ENCODE peak calls at places on chromosomes 5 and 9, in nine cellular contexts. One of them, this sample, is unnamed.

GRCh38 chr9:129910628-129911567 is 75.6 kb downstream of the USP20 start:
- DNase-seq in GM03348: peak
- DNase-seq in stimulated activated CD4-positive, alpha-beta T cell treated with anti-CD3 and anti-CD28 coated beads, Interleukin-12 subunit alpha, Interleukin-12 subunit beta, amount 100 ng/mL, for 48 hours: no peak
- DNase-seq in mammary epithelial cell: peak
- DNase-seq in T1000: peak
- DNase-seq in foreskin fibroblast: peak
- DNase-seq in Daoy: peak
- DNase-seq in left cardiac atrium: no peak
- DNase-seq in Right ventricle myocardium superior: no peak
- DNase-seq in this sample: no peak

GRCh38 chr9:134643306-134643705 is 1.7 kb downstream of the COL5A1 start:
- DNase-seq in GM03348: peak
- DNase-seq in stimulated activated CD4-positive, alpha-beta T cell treated with anti-CD3 and anti-CD28 coated beads, Interleukin-12 subunit alpha, Interleukin-12 subunit beta, amount 100 ng/mL, for 48 hours: no peak
- DNase-seq in mammary epithelial cell: no peak
- DNase-seq in T1000: peak
- DNase-seq in foreskin fibroblast: peak
- DNase-seq in Daoy: peak
- DNase-seq in left cardiac atrium: no peak
- DNase-seq in Right ventricle myocardium superior: no peak
- DNase-seq in this sample: peak

GRCh38 chr5:155726267-155726666 is 600.7 kb upstream of the SGCD start:
- DNase-seq in GM03348: peak
- DNase-seq in stimulated activated CD4-positive, alpha-beta T cell treated with anti-CD3 and anti-CD28 coated beads, Interleukin-12 subunit alpha, Interleukin-12 subunit beta, amount 100 ng/mL, for 48 hours: no peak
- DNase-seq in mammary epithelial cell: peak
- DNase-seq in T1000: no peak
- DNase-seq in foreskin fibroblast: peak
- DNase-seq in Daoy: no peak
- DNase-seq in left cardiac atrium: peak
- DNase-seq in Right ventricle myocardium superior: no peak
- DNase-seq in this sample: no peak

GRCh38 chr5:2805080-2805479 is 53.6 kb upstream of the IRX2 start:
- DNase-seq in GM03348: no peak
- DNase-seq in stimulated activated CD4-positive, alpha-beta T cell treated with anti-CD3 and anti-CD28 coated beads, Interleukin-12 subunit alpha, Interleukin-12 subunit beta, amount 100 ng/mL, for 48 hours: no peak
- DNase-seq in mammary epithelial cell: peak
- DNase-seq in T1000: no peak
- DNase-seq in foreskin fibroblast: no peak
- DNase-seq in Daoy: peak
- DNase-seq in left cardiac atrium: no peak
- DNase-seq in Right ventricle myocardium superior: no peak
- DNase-seq in this sample: no peak

GRCh38 chr5:129460951-129461815 is 1.1 kb downstream of the ADAMTS19 start:
- DNase-seq in GM03348: peak
- DNase-seq in stimulated activated CD4-positive, alpha-beta T cell treated with anti-CD3 and anti-CD28 coated beads, Interleukin-12 subunit alpha, Interleukin-12 subunit beta, amount 100 ng/mL, for 48 hours: no peak
- DNase-seq in mammary epithelial cell: peak
- DNase-seq in T1000: peak
- DNase-seq in foreskin fibroblast: peak
- DNase-seq in Daoy: peak
- DNase-seq in left cardiac atrium: peak
- DNase-seq in Right ventricle myocardium superior: peak
- DNase-seq in this sample: peak

GRCh38 chr5:136308396-136308795 is 56.9 kb downstream of the TRPC7 start:
- DNase-seq in GM03348: no peak
- DNase-seq in stimulated activated CD4-positive, alpha-beta T cell treated with anti-CD3 and anti-CD28 coated beads, Interleukin-12 subunit alpha, Interleukin-12 subunit beta, amount 100 ng/mL, for 48 hours: no peak
- DNase-seq in mammary epithelial cell: no peak
- DNase-seq in T1000: no peak
- DNase-seq in foreskin fibroblast: peak
- DNase-seq in Daoy: peak
- DNase-seq in left cardiac atrium: no peak
- DNase-seq in Right ventricle myocardium superior: no peak
- DNase-seq in this sample: no peak

GRCh38 chr9:87667164-87667738 is 58.7 kb upstream of the CTSL start:
- DNase-seq in GM03348: no peak
- DNase-seq in stimulated activated CD4-positive, alpha-beta T cell treated with anti-CD3 and anti-CD28 coated beads, Interleukin-12 subunit alpha, Interleukin-12 subunit beta, amount 100 ng/mL, for 48 hours: no peak
- DNase-seq in mammary epithelial cell: peak
- DNase-seq in T1000: no peak
- DNase-seq in foreskin fibroblast: peak
- DNase-seq in Daoy: peak
- DNase-seq in left cardiac atrium: no peak
- DNase-seq in Right ventricle myocardium superior: no peak
- DNase-seq in this sample: no peak

GRCh38 chr9:123081824-123082223 is 48.4 kb downstream of the GPR21 start:
- DNase-seq in GM03348: peak
- DNase-seq in stimulated activated CD4-positive, alpha-beta T cell treated with anti-CD3 and anti-CD28 coated beads, Interleukin-12 subunit alpha, Interleukin-12 subunit beta, amount 100 ng/mL, for 48 hours: no peak
- DNase-seq in mammary epithelial cell: peak
- DNase-seq in T1000: no peak
- DNase-seq in foreskin fibroblast: peak
- DNase-seq in Daoy: peak
- DNase-seq in left cardiac atrium: no peak
- DNase-seq in Right ventricle myocardium superior: no peak
- DNase-seq in this sample: no peak

GRCh38 chr9:109894921-109895758 is 115.1 kb downstream of the PALM2AKAP2 start:
- DNase-seq in GM03348: peak
- DNase-seq in stimulated activated CD4-positive, alpha-beta T cell treated with anti-CD3 and anti-CD28 coated beads, Interleukin-12 subunit alpha, Interleukin-12 subunit beta, amount 100 ng/mL, for 48 hours: peak
- DNase-seq in mammary epithelial cell: peak
- DNase-seq in T1000: no peak
- DNase-seq in foreskin fibroblast: peak
- DNase-seq in Daoy: no peak
- DNase-seq in left cardiac atrium: no peak
- DNase-seq in Right ventricle myocardium superior: no peak
- DNase-seq in this sample: no peak

GRCh38 chr5:96067902-96068614 is 106.4 kb upstream of the ELL2 start:
- DNase-seq in GM03348: peak
- DNase-seq in stimulated activated CD4-positive, alpha-beta T cell treated with anti-CD3 and anti-CD28 coated beads, Interleukin-12 subunit alpha, Interleukin-12 subunit beta, amount 100 ng/mL, for 48 hours: no peak
- DNase-seq in mammary epithelial cell: peak
- DNase-seq in T1000: peak
- DNase-seq in foreskin fibroblast: peak
- DNase-seq in Daoy: peak
- DNase-seq in left cardiac atrium: no peak
- DNase-seq in Right ventricle myocardium superior: no peak
- DNase-seq in this sample: no peak

GRCh38 chr5:32810812-32811211 is 99.7 kb downstream of the NPR3 start:
- DNase-seq in GM03348: peak
- DNase-seq in stimulated activated CD4-positive, alpha-beta T cell treated with anti-CD3 and anti-CD28 coated beads, Interleukin-12 subunit alpha, Interleukin-12 subunit beta, amount 100 ng/mL, for 48 hours: no peak
- DNase-seq in mammary epithelial cell: no peak
- DNase-seq in T1000: peak
- DNase-seq in foreskin fibroblast: peak
- DNase-seq in Daoy: no peak
- DNase-seq in left cardiac atrium: no peak
- DNase-seq in Right ventricle myocardium superior: no peak
- DNase-seq in this sample: no peak

GRCh38 chr9:99954841-99955240 is 48.4 kb downstream of the STX17 start:
- DNase-seq in GM03348: no peak
- DNase-seq in stimulated activated CD4-positive, alpha-beta T cell treated with anti-CD3 and anti-CD28 coated beads, Interleukin-12 subunit alpha, Interleukin-12 subunit beta, amount 100 ng/mL, for 48 hours: no peak
- DNase-seq in mammary epithelial cell: no peak
- DNase-seq in T1000: no peak
- DNase-seq in foreskin fibroblast: no peak
- DNase-seq in Daoy: no peak
- DNase-seq in left cardiac atrium: no peak
- DNase-seq in Right ventricle myocardium superior: no peak
- DNase-seq in this sample: no peak

GRCh38 chr9:131869312-131869711 is 129.4 kb upstream of the RAPGEF1 start:
- DNase-seq in GM03348: no peak
- DNase-seq in stimulated activated CD4-positive, alpha-beta T cell treated with anti-CD3 and anti-CD28 coated beads, Interleukin-12 subunit alpha, Interleukin-12 subunit beta, amount 100 ng/mL, for 48 hours: no peak
- DNase-seq in mammary epithelial cell: no peak
- DNase-seq in T1000: no peak
- DNase-seq in foreskin fibroblast: no peak
- DNase-seq in Daoy: no peak
- DNase-seq in left cardiac atrium: no peak
- DNase-seq in Right ventricle myocardium superior: no peak
- DNase-seq in this sample: no peak

GRCh38 chr9:16883586-16883985 is 13.1 kb upstream of the BNC2 start:
- DNase-seq in GM03348: no peak
- DNase-seq in stimulated activated CD4-positive, alpha-beta T cell treated with anti-CD3 and anti-CD28 coated beads, Interleukin-12 subunit alpha, Interleukin-12 subunit beta, amount 100 ng/mL, for 48 hours: no peak
- DNase-seq in mammary epithelial cell: no peak
- DNase-seq in T1000: no peak
- DNase-seq in foreskin fibroblast: no peak
- DNase-seq in Daoy: no peak
- DNase-seq in left cardiac atrium: no peak
- DNase-seq in Right ventricle myocardium superior: no peak
- DNase-seq in this sample: no peak

GRCh38 chr5:157487358-157487757 is 27.3 kb downstream of the NIPAL4 start:
- DNase-seq in GM03348: no peak
- DNase-seq in stimulated activated CD4-positive, alpha-beta T cell treated with anti-CD3 and anti-CD28 coated beads, Interleukin-12 subunit alpha, Interleukin-12 subunit beta, amount 100 ng/mL, for 48 hours: no peak
- DNase-seq in mammary epithelial cell: no peak
- DNase-seq in T1000: no peak
- DNase-seq in foreskin fibroblast: no peak
- DNase-seq in Daoy: no peak
- DNase-seq in left cardiac atrium: no peak
- DNase-seq in Right ventricle myocardium superior: no peak
- DNase-seq in this sample: no peak

GRCh38 chr9:126839301-126839700 is 21.1 kb upstream of the ZBTB34 start:
- DNase-seq in GM03348: no peak
- DNase-seq in stimulated activated CD4-positive, alpha-beta T cell treated with anti-CD3 and anti-CD28 coated beads, Interleukin-12 subunit alpha, Interleukin-12 subunit beta, amount 100 ng/mL, for 48 hours: no peak
- DNase-seq in mammary epithelial cell: no peak
- DNase-seq in T1000: no peak
- DNase-seq in foreskin fibroblast: no peak
- DNase-seq in Daoy: no peak
- DNase-seq in left cardiac atrium: no peak
- DNase-seq in Right ventricle myocardium superior: no peak
- DNase-seq in this sample: no peak

GRCh38 chr9:136258299-136258625 is 12.7 kb upstream of the QSOX2 start:
- DNase-seq in GM03348: no peak
- DNase-seq in stimulated activated CD4-positive, alpha-beta T cell treated with anti-CD3 and anti-CD28 coated beads, Interleukin-12 subunit alpha, Interleukin-12 subunit beta, amount 100 ng/mL, for 48 hours: no peak
- DNase-seq in mammary epithelial cell: no peak
- DNase-seq in T1000: no peak
- DNase-seq in foreskin fibroblast: no peak
- DNase-seq in Daoy: no peak
- DNase-seq in left cardiac atrium: no peak
- DNase-seq in Right ventricle myocardium superior: no peak
- DNase-seq in this sample: no peak

GRCh38 chr9:78023003-78023741 is 8.4 kb downstream of the GNAQ start:
- DNase-seq in GM03348: peak
- DNase-seq in stimulated activated CD4-positive, alpha-beta T cell treated with anti-CD3 and anti-CD28 coated beads, Interleukin-12 subunit alpha, Interleukin-12 subunit beta, amount 100 ng/mL, for 48 hours: no peak
- DNase-seq in mammary epithelial cell: no peak
- DNase-seq in T1000: no peak
- DNase-seq in foreskin fibroblast: peak
- DNase-seq in Daoy: no peak
- DNase-seq in left cardiac atrium: no peak
- DNase-seq in Right ventricle myocardium superior: no peak
- DNase-seq in this sample: no peak

GRCh38 chr9:77384406-77384805 is 207.1 kb downstream of the VPS13A start:
- DNase-seq in GM03348: peak
- DNase-seq in stimulated activated CD4-positive, alpha-beta T cell treated with anti-CD3 and anti-CD28 coated beads, Interleukin-12 subunit alpha, Interleukin-12 subunit beta, amount 100 ng/mL, for 48 hours: no peak
- DNase-seq in mammary epithelial cell: peak
- DNase-seq in T1000: no peak
- DNase-seq in foreskin fibroblast: peak
- DNase-seq in Daoy: peak
- DNase-seq in left cardiac atrium: no peak
- DNase-seq in Right ventricle myocardium superior: no peak
- DNase-seq in this sample: no peak

GRCh38 chr9:130995399-130995941 is 13.5 kb upstream of the LAMC3 start:
- DNase-seq in GM03348: peak
- DNase-seq in stimulated activated CD4-positive, alpha-beta T cell treated with anti-CD3 and anti-CD28 coated beads, Interleukin-12 subunit alpha, Interleukin-12 subunit beta, amount 100 ng/mL, for 48 hours: no peak
- DNase-seq in mammary epithelial cell: no peak
- DNase-seq in T1000: no peak
- DNase-seq in foreskin fibroblast: peak
- DNase-seq in Daoy: peak
- DNase-seq in left cardiac atrium: no peak
- DNase-seq in Right ventricle myocardium superior: peak
- DNase-seq in this sample: no peak

GRCh38 chr9:121876212-121876611 is 216.9 kb downstream of the TTLL11 start:
- DNase-seq in GM03348: no peak
- DNase-seq in stimulated activated CD4-positive, alpha-beta T cell treated with anti-CD3 and anti-CD28 coated beads, Interleukin-12 subunit alpha, Interleukin-12 subunit beta, amount 100 ng/mL, for 48 hours: no peak
- DNase-seq in mammary epithelial cell: no peak
- DNase-seq in T1000: peak
- DNase-seq in foreskin fibroblast: no peak
- DNase-seq in Daoy: no peak
- DNase-seq in left cardiac atrium: no peak
- DNase-seq in Right ventricle myocardium superior: no peak
- DNase-seq in this sample: no peak

GRCh38 chr5:94086194-94086593 is 344.8 kb upstream of the POU5F2 start:
- DNase-seq in GM03348: no peak
- DNase-seq in stimulated activated CD4-positive, alpha-beta T cell treated with anti-CD3 and anti-CD28 coated beads, Interleukin-12 subunit alpha, Interleukin-12 subunit beta, amount 100 ng/mL, for 48 hours: no peak
- DNase-seq in mammary epithelial cell: no peak
- DNase-seq in T1000: no peak
- DNase-seq in foreskin fibroblast: no peak
- DNase-seq in Daoy: no peak
- DNase-seq in left cardiac atrium: no peak
- DNase-seq in Right ventricle myocardium superior: no peak
- DNase-seq in this sample: no peak

GRCh38 chr9:137030528-137030927 is 1.4 kb downstream of the FUT7 start:
- DNase-seq in GM03348: no peak
- DNase-seq in stimulated activated CD4-positive, alpha-beta T cell treated with anti-CD3 and anti-CD28 coated beads, Interleukin-12 subunit alpha, Interleukin-12 subunit beta, amount 100 ng/mL, for 48 hours: peak
- DNase-seq in mammary epithelial cell: no peak
- DNase-seq in T1000: no peak
- DNase-seq in foreskin fibroblast: no peak
- DNase-seq in Daoy: no peak
- DNase-seq in left cardiac atrium: no peak
- DNase-seq in Right ventricle myocardium superior: peak
- DNase-seq in this sample: no peak

GRCh38 chr9:127181315-127181580 is 58.8 kb upstream of the ANGPTL2 start:
- DNase-seq in GM03348: no peak
- DNase-seq in stimulated activated CD4-positive, alpha-beta T cell treated with anti-CD3 and anti-CD28 coated beads, Interleukin-12 subunit alpha, Interleukin-12 subunit beta, amount 100 ng/mL, for 48 hours: no peak
- DNase-seq in mammary epithelial cell: no peak
- DNase-seq in T1000: no peak
- DNase-seq in foreskin fibroblast: no peak
- DNase-seq in Daoy: no peak
- DNase-seq in left cardiac atrium: no peak
- DNase-seq in Right ventricle myocardium superior: no peak
- DNase-seq in this sample: peak

GRCh38 chr5:103037673-103038455 is 82.1 kb downstream of the GIN1 start:
- DNase-seq in GM03348: no peak
- DNase-seq in stimulated activated CD4-positive, alpha-beta T cell treated with anti-CD3 and anti-CD28 coated beads, Interleukin-12 subunit alpha, Interleukin-12 subunit beta, amount 100 ng/mL, for 48 hours: no peak
- DNase-seq in mammary epithelial cell: no peak
- DNase-seq in T1000: no peak
- DNase-seq in foreskin fibroblast: peak
- DNase-seq in Daoy: no peak
- DNase-seq in left cardiac atrium: no peak
- DNase-seq in Right ventricle myocardium superior: no peak
- DNase-seq in this sample: no peak

GRCh38 chr5:139426222-139426885 is 13.0 kb downstream of the DNAJC18 start:
- DNase-seq in GM03348: peak
- DNase-seq in stimulated activated CD4-positive, alpha-beta T cell treated with anti-CD3 and anti-CD28 coated beads, Interleukin-12 subunit alpha, Interleukin-12 subunit beta, amount 100 ng/mL, for 48 hours: no peak
- DNase-seq in mammary epithelial cell: peak
- DNase-seq in T1000: no peak
- DNase-seq in foreskin fibroblast: peak
- DNase-seq in Daoy: no peak
- DNase-seq in left cardiac atrium: no peak
- DNase-seq in Right ventricle myocardium superior: no peak
- DNase-seq in this sample: no peak

GRCh38 chr5:139130217-139130616 is 68.0 kb downstream of the SIL1 start:
- DNase-seq in GM03348: no peak
- DNase-seq in stimulated activated CD4-positive, alpha-beta T cell treated with anti-CD3 and anti-CD28 coated beads, Interleukin-12 subunit alpha, Interleukin-12 subunit beta, amount 100 ng/mL, for 48 hours: no peak
- DNase-seq in mammary epithelial cell: no peak
- DNase-seq in T1000: no peak
- DNase-seq in foreskin fibroblast: no peak
- DNase-seq in Daoy: no peak
- DNase-seq in left cardiac atrium: no peak
- DNase-seq in Right ventricle myocardium superior: no peak
- DNase-seq in this sample: no peak

GRCh38 chr9:107172979-107173347 is 110.1 kb upstream of the RAD23B start:
- DNase-seq in GM03348: no peak
- DNase-seq in stimulated activated CD4-positive, alpha-beta T cell treated with anti-CD3 and anti-CD28 coated beads, Interleukin-12 subunit alpha, Interleukin-12 subunit beta, amount 100 ng/mL, for 48 hours: no peak
- DNase-seq in mammary epithelial cell: no peak
- DNase-seq in T1000: no peak
- DNase-seq in foreskin fibroblast: no peak
- DNase-seq in Daoy: no peak
- DNase-seq in left cardiac atrium: no peak
- DNase-seq in Right ventricle myocardium superior: no peak
- DNase-seq in this sample: no peak

GRCh38 chr9:105062222-105062850 is 134.4 kb upstream of the ABCA1 start:
- DNase-seq in GM03348: no peak
- DNase-seq in stimulated activated CD4-positive, alpha-beta T cell treated with anti-CD3 and anti-CD28 coated beads, Interleukin-12 subunit alpha, Interleukin-12 subunit beta, amount 100 ng/mL, for 48 hours: no peak
- DNase-seq in mammary epithelial cell: peak
- DNase-seq in T1000: no peak
- DNase-seq in foreskin fibroblast: no peak
- DNase-seq in Daoy: no peak
- DNase-seq in left cardiac atrium: no peak
- DNase-seq in Right ventricle myocardium superior: no peak
- DNase-seq in this sample: no peak

GRCh38 chr9:16901589-16901988 is 31.1 kb upstream of the BNC2 start:
- DNase-seq in GM03348: peak
- DNase-seq in stimulated activated CD4-positive, alpha-beta T cell treated with anti-CD3 and anti-CD28 coated beads, Interleukin-12 subunit alpha, Interleukin-12 subunit beta, amount 100 ng/mL, for 48 hours: no peak
- DNase-seq in mammary epithelial cell: peak
- DNase-seq in T1000: no peak
- DNase-seq in foreskin fibroblast: peak
- DNase-seq in Daoy: no peak
- DNase-seq in left cardiac atrium: no peak
- DNase-seq in Right ventricle myocardium superior: no peak
- DNase-seq in this sample: no peak

GRCh38 chr5:149265559-149265958 is 6.1 kb upstream of the AFAP1L1 start:
- DNase-seq in GM03348: peak
- DNase-seq in stimulated activated CD4-positive, alpha-beta T cell treated with anti-CD3 and anti-CD28 coated beads, Interleukin-12 subunit alpha, Interleukin-12 subunit beta, amount 100 ng/mL, for 48 hours: no peak
- DNase-seq in mammary epithelial cell: peak
- DNase-seq in T1000: no peak
- DNase-seq in foreskin fibroblast: peak
- DNase-seq in Daoy: peak
- DNase-seq in left cardiac atrium: peak
- DNase-seq in Right ventricle myocardium superior: no peak
- DNase-seq in this sample: no peak